ENCODE peak calls at places on chromosome 6, in five cellular contexts. T, Y, R, S and V are unnamed samples.

GRCh38 chr6:170269873-170270541 is 20.9 kb downstream of the DLL1 start:
- DNase-seq in S (no peak), R (no peak), T (no peak), Y (no peak), V (no peak)

GRCh38 chr6:168393126-168393870 is 47.7 kb upstream of the SMOC2 start:
- DNase-seq in Y (no peak), S (no peak), T (no peak), R (no peak), V (no peak)

GRCh38 chr6:106966229-106966628 is 8.3 kb downstream of the CD24 start:
- DNase-seq in Y (no peak), S (no peak), R (no peak), T (no peak), V (no peak)

GRCh38 chr6:7169296-7169721 is 61.5 kb downstream of the RREB1 start:
- DNase-seq in T (peak; percentile 38), S (no peak), Y (no peak), R (no peak), V (no peak)

GRCh38 chr6:54111341-54111740 is at the start of gene MLIP:
- DNase-seq in T (no peak), Y (no peak), R (no peak), S (no peak), V (peak; percentile 6)

GRCh38 chr6:42260972-42261371 is 43.3 kb upstream of the MRPS10 start:
- DNase-seq in Y (peak; percentile 29), S (no peak), R (peak; percentile 73), T (peak; percentile 86), V (peak; percentile 17)

GRCh38 chr6:127641905-127642304 is 64.9 kb downstream of the C6orf58 start:
- DNase-seq in Y (peak; percentile 45), S (peak; percentile 1), R (peak; percentile 65), T (peak; percentile 52), V (peak; percentile 21)

GRCh38 chr6:11500008-11500407 is 37.5 kb upstream of the TMEM170B start:
- DNase-seq in T (no peak), S (peak; percentile 67), Y (peak; percentile 53), R (no peak), V (no peak)

GRCh38 chr6:146990284-146990683 is 213.9 kb upstream of the STXBP5 start:
- DNase-seq in Y (peak; percentile 19), T (no peak), R (no peak), S (no peak), V (no peak)

GRCh38 chr6:72911463-72912153 is 289.7 kb downstream of the KCNQ5 start:
- DNase-seq in T (no peak), S (no peak), R (no peak), Y (no peak), V (no peak)

GRCh38 chr6:39517763-39518162 is 195.3 kb upstream of the KCNK16 start:
- DNase-seq in S (no peak), R (no peak), Y (peak; percentile 74), T (no peak), V (no peak)

GRCh38 chr6:42406296-42407280 is 45.1 kb downstream of the TRERF1 start:
- DNase-seq in T (no peak), S (no peak), R (no peak), Y (peak; percentile 30), V (no peak)

GRCh38 chr6:93419304-93420162 is at the start of gene EPHA7:
- DNase-seq in S (peak; percentile 1), T (peak; percentile 98), Y (peak; percentile 96), R (peak; percentile 99), V (peak; percentile 97)

GRCh38 chr6:107600936-107601335 is 111.0 kb downstream of the SOBP start:
- DNase-seq in T (no peak), R (peak; percentile 58), S (peak; percentile 55), Y (peak; percentile 39), V (peak; percentile 59)

GRCh38 chr6:39416026-39416425 is 93.5 kb upstream of the KCNK16 start:
- DNase-seq in S (no peak), R (no peak), Y (no peak), T (no peak), V (no peak)

GRCh38 chr6:132504757-132505156 is 8.2 kb downstream of the STX7 start:
- DNase-seq in S (no peak), R (no peak), Y (peak; percentile 7), T (no peak), V (no peak)

GRCh38 chr6:132964101-132964867 is 149.9 kb downstream of the RPS12 start:
- DNase-seq in R (no peak), S (no peak), Y (peak; percentile 58), T (no peak), V (no peak)

GRCh38 chr6:98477231-98477630 is 357.1 kb upstream of the POU3F2 start:
- DNase-seq in R (no peak), Y (no peak), S (no peak), T (no peak), V (no peak)

GRCh38 chr6:27494987-27495385 is 22.1 kb upstream of the ZNF184 start:
- DNase-seq in Y (no peak), T (no peak), R (no peak), S (no peak), V (no peak)

GRCh38 chr6:40738551-40738950 is 151.4 kb upstream of the LRFN2 start:
- DNase-seq in Y (no peak), S (no peak), R (no peak), T (no peak), V (no peak)

GRCh38 chr6:157272866-157273755 is 50.2 kb downstream of the TMEM242 start:
- DNase-seq in S (no peak), R (peak; percentile 58), T (no peak), Y (peak; percentile 19), V (no peak)

GRCh38 chr6:26029570-26029856 is 57.7 kb upstream of the HFE start:
- DNase-seq in Y (no peak), T (no peak), R (no peak), S (no peak), V (no peak)

GRCh38 chr6:162973141-162973872 is 245.5 kb downstream of the PACRG start:
- DNase-seq in R (no peak), Y (no peak), T (no peak), S (no peak), V (no peak)

GRCh38 chr6:128233501-128233900 is 286.9 kb downstream of the PTPRK start:
- DNase-seq in Y (no peak), T (no peak), S (no peak), R (no peak), V (no peak)

GRCh38 chr6:90049295-90049694 is 155.0 kb downstream of the GJA10 start:
- DNase-seq in T (no peak), S (no peak), Y (no peak), R (no peak), V (no peak)

GRCh38 chr6:1424306-1424927 is 35.0 kb downstream of the FOXF2 start:
- DNase-seq in S (peak; percentile 31), Y (peak; percentile 61), R (peak; percentile 74), T (peak; percentile 68), V (peak; percentile 17)

GRCh38 chr6:156718647-156719394 is 58.4 kb upstream of the ARID1B start:
- DNase-seq in T (no peak), R (peak; percentile 33), Y (peak; percentile 53), S (peak; percentile 100), V (no peak)

GRCh38 chr6:161029195-161029809 is 37.7 kb downstream of the MAP3K4 start:
- DNase-seq in S (no peak), R (no peak), T (no peak), Y (peak; percentile 96), V (no peak)

GRCh38 chr6:72649032-72649984 is 27.4 kb downstream of the KCNQ5 start:
- DNase-seq in T (no peak), Y (peak; percentile 43), R (no peak), S (no peak), V (no peak)

DNA sequence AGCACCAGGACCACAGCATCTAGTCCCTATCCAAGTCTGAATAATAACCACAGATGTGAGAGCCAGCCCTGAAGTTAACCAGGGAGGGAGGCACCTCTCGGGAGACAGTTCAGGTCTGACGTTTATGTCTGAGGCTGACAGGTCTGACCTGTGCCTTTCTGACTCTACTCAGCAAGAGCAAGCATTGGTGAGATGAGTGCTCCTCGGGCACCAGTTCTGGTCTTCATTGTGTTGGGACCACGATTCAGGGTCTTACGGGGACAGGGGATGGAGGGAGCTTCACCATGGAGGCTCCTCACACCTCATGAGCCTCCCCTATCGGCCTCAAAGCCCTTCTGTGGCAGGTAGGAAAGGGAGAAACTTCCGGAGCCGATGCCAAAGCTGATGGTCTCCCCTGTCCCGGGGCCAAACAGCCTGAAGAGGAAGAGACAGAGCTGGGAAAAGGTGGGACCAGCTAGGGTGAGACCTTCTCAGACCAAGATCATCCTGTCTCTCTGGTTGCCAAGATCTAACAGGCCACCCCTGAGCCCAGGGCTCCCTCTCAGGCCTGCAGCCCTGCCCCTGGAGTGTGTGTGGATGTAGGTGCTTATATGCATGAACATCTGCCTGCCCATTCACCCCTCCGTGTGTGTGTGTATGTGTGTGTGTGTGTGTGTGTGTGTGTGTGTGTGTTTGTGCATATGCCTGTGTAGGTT is 170.5 kb downstream of the VEGFA start:
- DNase-seq in S (no peak), R (peak; percentile 12), T (no peak), Y (no peak), V (no peak)
- H2AK5ac ChIP-seq in S (no peak overlapping the region), R (no peak overlapping the region), T (peak overlapping the region; percentile 61), Y (no peak overlapping the region), V (no peak overlapping the region)

GRCh38 chr6:36150283-36150682 is 20.0 kb downstream of the MAPK13 start:
- DNase-seq in S (no peak), R (no peak), Y (peak; percentile 6), T (no peak), V (no peak)

GRCh38 chr6:36154286-36154685 is 24.0 kb downstream of the MAPK13 start:
- DNase-seq in Y (no peak), T (no peak), S (peak; percentile 73), R (no peak), V (no peak)

GRCh38 chr6:36147294-36147693 is 17.0 kb downstream of the MAPK13 start:
- DNase-seq in S (no peak), T (no peak), R (no peak), Y (no peak), V (no peak)

GRCh38 chr6:36145495-36145894 is 15.2 kb downstream of the MAPK13 start:
- DNase-seq in Y (no peak), R (no peak), T (no peak), S (no peak), V (no peak)

DNA sequence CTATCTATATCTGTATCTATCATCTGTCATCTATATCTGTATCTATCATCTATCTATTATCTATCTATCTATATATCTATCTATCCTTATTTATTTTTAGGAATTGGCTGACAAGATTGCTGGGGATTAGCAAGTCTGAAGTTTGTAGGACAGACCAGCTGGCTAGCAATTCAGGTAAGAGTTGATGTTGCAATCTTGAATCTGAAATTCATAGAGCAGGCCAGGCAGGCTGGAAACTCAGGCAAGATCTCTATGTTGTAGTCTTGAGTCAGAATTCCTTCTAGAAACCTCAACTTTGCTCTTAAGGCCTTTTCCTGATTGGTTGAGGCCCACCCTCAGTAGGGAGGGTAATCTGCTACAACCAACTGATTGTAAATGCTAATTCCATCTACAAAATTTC is 19.1 kb downstream of the MAPK13 start:
- DNase-seq in S (no peak), T (no peak), Y (no peak), R (no peak), V (no peak)
- H2BK12ac ChIP-seq in S (no peak overlapping the region), T (no peak overlapping the region), Y (no peak overlapping the region), R (no peak overlapping the region), V (no peak overlapping the region)

GRCh38 chr6:79468116-79468515 is 69.1 kb downstream of the LCA5 start:
- DNase-seq in S (peak; percentile 82), T (no peak), Y (peak; percentile 17), R (no peak), V (no peak)
- H2AK5ac ChIP-seq in S (no peak overlapping the region), T (no peak overlapping the region), Y (no peak overlapping the region), R (no peak overlapping the region), V (no peak overlapping the region)

DNA sequence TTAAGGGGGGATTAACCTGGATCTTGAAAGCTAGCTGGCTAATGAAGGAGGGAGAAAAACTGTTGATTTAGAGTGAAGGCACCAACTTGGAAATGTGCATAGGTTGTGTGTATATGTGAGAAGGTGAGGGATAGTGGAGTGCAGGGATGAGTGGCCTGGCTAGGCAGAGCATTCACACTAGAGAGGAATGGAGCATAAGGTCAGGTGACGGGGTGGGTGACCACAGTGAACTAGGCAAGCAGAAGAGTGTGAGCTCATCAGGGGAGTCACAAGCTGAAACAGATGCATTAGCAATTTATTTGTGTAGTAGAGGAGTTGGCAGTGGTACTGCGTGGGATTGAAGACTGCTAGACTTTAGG is 10.5 kb downstream of the ANKRD66 start:
- DNase-seq in Y (no peak), T (no peak), R (no peak), S (no peak), V (no peak)
- H2BK12ac ChIP-seq in Y (no peak overlapping the region), T (no peak overlapping the region), R (no peak overlapping the region), S (no peak overlapping the region), V (no peak overlapping the region)